ENCODE peak calls at places on chromosomes 5 and 9, in ten cellular contexts. One of them, this sample, is unnamed.

GRCh38 chr5:57695179-57695578 is 212.6 kb upstream of the ACTBL2 start:
- DNase-seq in activated naive CD4-positive, alpha-beta T cell treated with anti-CD3 and anti-CD28 coated beads for 36 hours: no peak
- DNase-seq in D341Med: no peak
- DNase-seq in activated CD8-positive, alpha-beta memory T cell treated with anti-CD3 and anti-CD28 coated beads for 4 hours: no peak
- DNase-seq in LoVo: no peak
- DNase-seq in stimulated activated CD8-positive, alpha-beta memory T cell treated with anti-CD3 and anti-CD28 coated beads, Interleukin-4, amount 100 ng/mL, for 4 hours: no peak
- DNase-seq in HuH-7.5: no peak
- DNase-seq in caudate nucleus: no peak
- DNase-seq in hepatocyte: peak
- DNase-seq in left cardiac atrium: peak
- DNase-seq in this sample: no peak

GRCh38 chr9:88364706-88365105 is 23.5 kb upstream of the SPIN1 start:
- DNase-seq in activated CD8-positive, alpha-beta memory T cell treated with anti-CD3 and anti-CD28 coated beads for 4 hours: no peak
- DNase-seq in LoVo: no peak
- DNase-seq in HuH-7.5: no peak
- DNase-seq in stimulated activated CD8-positive, alpha-beta memory T cell treated with anti-CD3 and anti-CD28 coated beads, Interleukin-4, amount 100 ng/mL, for 4 hours: no peak
- DNase-seq in hepatocyte: no peak
- DNase-seq in activated naive CD4-positive, alpha-beta T cell treated with anti-CD3 and anti-CD28 coated beads for 36 hours: no peak
- DNase-seq in caudate nucleus: no peak
- DNase-seq in left cardiac atrium: no peak
- DNase-seq in D341Med: no peak
- DNase-seq in this sample: no peak

GRCh38 chr9:14730367-14730958 is 7.9 kb upstream of the CER1 start:
- DNase-seq in stimulated activated CD8-positive, alpha-beta memory T cell treated with anti-CD3 and anti-CD28 coated beads, Interleukin-4, amount 100 ng/mL, for 4 hours: no peak
- DNase-seq in LoVo: no peak
- DNase-seq in hepatocyte: peak
- DNase-seq in D341Med: no peak
- DNase-seq in caudate nucleus: no peak
- DNase-seq in activated naive CD4-positive, alpha-beta T cell treated with anti-CD3 and anti-CD28 coated beads for 36 hours: no peak
- DNase-seq in left cardiac atrium: no peak
- DNase-seq in HuH-7.5: no peak
- DNase-seq in activated CD8-positive, alpha-beta memory T cell treated with anti-CD3 and anti-CD28 coated beads for 4 hours: no peak
- DNase-seq in this sample: no peak

GRCh38 chr5:118144540-118144939 is 843.8 kb downstream of the DTWD2 start:
- DNase-seq in D341Med: peak
- DNase-seq in stimulated activated CD8-positive, alpha-beta memory T cell treated with anti-CD3 and anti-CD28 coated beads, Interleukin-4, amount 100 ng/mL, for 4 hours: no peak
- DNase-seq in LoVo: no peak
- DNase-seq in left cardiac atrium: no peak
- DNase-seq in activated naive CD4-positive, alpha-beta T cell treated with anti-CD3 and anti-CD28 coated beads for 36 hours: no peak
- DNase-seq in HuH-7.5: no peak
- DNase-seq in activated CD8-positive, alpha-beta memory T cell treated with anti-CD3 and anti-CD28 coated beads for 4 hours: no peak
- DNase-seq in hepatocyte: no peak
- DNase-seq in caudate nucleus: no peak
- DNase-seq in this sample: no peak

GRCh38 chr9:88746029-88746743 is 211.2 kb downstream of the NXNL2 start:
- DNase-seq in LoVo: no peak
- DNase-seq in left cardiac atrium: peak
- DNase-seq in activated CD8-positive, alpha-beta memory T cell treated with anti-CD3 and anti-CD28 coated beads for 4 hours: no peak
- DNase-seq in stimulated activated CD8-positive, alpha-beta memory T cell treated with anti-CD3 and anti-CD28 coated beads, Interleukin-4, amount 100 ng/mL, for 4 hours: no peak
- DNase-seq in caudate nucleus: no peak
- DNase-seq in activated naive CD4-positive, alpha-beta T cell treated with anti-CD3 and anti-CD28 coated beads for 36 hours: no peak
- DNase-seq in HuH-7.5: no peak
- DNase-seq in hepatocyte: peak
- DNase-seq in D341Med: no peak
- DNase-seq in this sample: no peak

GRCh38 chr5:102223542-102224444 is 72.3 kb downstream of the SLCO4C1 start:
- DNase-seq in stimulated activated CD8-positive, alpha-beta memory T cell treated with anti-CD3 and anti-CD28 coated beads, Interleukin-4, amount 100 ng/mL, for 4 hours: no peak
- DNase-seq in activated CD8-positive, alpha-beta memory T cell treated with anti-CD3 and anti-CD28 coated beads for 4 hours: no peak
- DNase-seq in caudate nucleus: no peak
- DNase-seq in hepatocyte: peak
- DNase-seq in D341Med: no peak
- DNase-seq in activated naive CD4-positive, alpha-beta T cell treated with anti-CD3 and anti-CD28 coated beads for 36 hours: no peak
- DNase-seq in LoVo: peak
- DNase-seq in HuH-7.5: no peak
- DNase-seq in left cardiac atrium: no peak
- DNase-seq in this sample: no peak

GRCh38 chr5:448061-448765 is 5.2 kb downstream of the EXOC3 start:
- DNase-seq in HuH-7.5: no peak
- DNase-seq in D341Med: peak
- DNase-seq in hepatocyte: no peak
- DNase-seq in caudate nucleus: no peak
- DNase-seq in activated CD8-positive, alpha-beta memory T cell treated with anti-CD3 and anti-CD28 coated beads for 4 hours: no peak
- DNase-seq in left cardiac atrium: peak
- DNase-seq in stimulated activated CD8-positive, alpha-beta memory T cell treated with anti-CD3 and anti-CD28 coated beads, Interleukin-4, amount 100 ng/mL, for 4 hours: no peak
- DNase-seq in LoVo: no peak
- DNase-seq in activated naive CD4-positive, alpha-beta T cell treated with anti-CD3 and anti-CD28 coated beads for 36 hours: peak
- DNase-seq in this sample: peak

GRCh38 chr5:6715758-6716633 is 2.8 kb downstream of the TENT4A start:
- DNase-seq in stimulated activated CD8-positive, alpha-beta memory T cell treated with anti-CD3 and anti-CD28 coated beads, Interleukin-4, amount 100 ng/mL, for 4 hours: no peak
- DNase-seq in left cardiac atrium: no peak
- DNase-seq in HuH-7.5: no peak
- DNase-seq in hepatocyte: no peak
- DNase-seq in caudate nucleus: no peak
- DNase-seq in activated naive CD4-positive, alpha-beta T cell treated with anti-CD3 and anti-CD28 coated beads for 36 hours: peak
- DNase-seq in activated CD8-positive, alpha-beta memory T cell treated with anti-CD3 and anti-CD28 coated beads for 4 hours: no peak
- DNase-seq in D341Med: no peak
- DNase-seq in LoVo: no peak
- DNase-seq in this sample: no peak

GRCh38 chr9:93659837-93660177 is 83.4 kb downstream of the PHF2 start:
- DNase-seq in D341Med: no peak
- DNase-seq in left cardiac atrium: peak
- DNase-seq in caudate nucleus: no peak
- DNase-seq in stimulated activated CD8-positive, alpha-beta memory T cell treated with anti-CD3 and anti-CD28 coated beads, Interleukin-4, amount 100 ng/mL, for 4 hours: no peak
- DNase-seq in activated CD8-positive, alpha-beta memory T cell treated with anti-CD3 and anti-CD28 coated beads for 4 hours: no peak
- DNase-seq in HuH-7.5: no peak
- DNase-seq in activated naive CD4-positive, alpha-beta T cell treated with anti-CD3 and anti-CD28 coated beads for 36 hours: peak
- DNase-seq in hepatocyte: no peak
- DNase-seq in LoVo: no peak
- DNase-seq in this sample: no peak

GRCh38 chr5:4984461-4984860 is 155.7 kb upstream of the ADAMTS16 start:
- DNase-seq in stimulated activated CD8-positive, alpha-beta memory T cell treated with anti-CD3 and anti-CD28 coated beads, Interleukin-4, amount 100 ng/mL, for 4 hours: no peak
- DNase-seq in activated naive CD4-positive, alpha-beta T cell treated with anti-CD3 and anti-CD28 coated beads for 36 hours: no peak
- DNase-seq in left cardiac atrium: no peak
- DNase-seq in hepatocyte: no peak
- DNase-seq in LoVo: no peak
- DNase-seq in caudate nucleus: no peak
- DNase-seq in activated CD8-positive, alpha-beta memory T cell treated with anti-CD3 and anti-CD28 coated beads for 4 hours: no peak
- DNase-seq in D341Med: no peak
- DNase-seq in HuH-7.5: no peak
- DNase-seq in this sample: no peak

GRCh38 chr9:93955356-93956182 is 414 bp upstream of the BARX1 start:
- DNase-seq in HuH-7.5: no peak
- DNase-seq in stimulated activated CD8-positive, alpha-beta memory T cell treated with anti-CD3 and anti-CD28 coated beads, Interleukin-4, amount 100 ng/mL, for 4 hours: no peak
- DNase-seq in activated CD8-positive, alpha-beta memory T cell treated with anti-CD3 and anti-CD28 coated beads for 4 hours: no peak
- DNase-seq in caudate nucleus: no peak
- DNase-seq in LoVo: no peak
- DNase-seq in hepatocyte: no peak
- DNase-seq in left cardiac atrium: no peak
- DNase-seq in D341Med: no peak
- DNase-seq in activated naive CD4-positive, alpha-beta T cell treated with anti-CD3 and anti-CD28 coated beads for 36 hours: peak
- DNase-seq in this sample: no peak

GRCh38 chr9:130243015-130243881 is 22.3 kb upstream of the HMCN2 start:
- DNase-seq in caudate nucleus: peak
- DNase-seq in D341Med: peak
- DNase-seq in left cardiac atrium: peak
- DNase-seq in stimulated activated CD8-positive, alpha-beta memory T cell treated with anti-CD3 and anti-CD28 coated beads, Interleukin-4, amount 100 ng/mL, for 4 hours: peak
- DNase-seq in activated naive CD4-positive, alpha-beta T cell treated with anti-CD3 and anti-CD28 coated beads for 36 hours: peak
- DNase-seq in LoVo: peak
- DNase-seq in activated CD8-positive, alpha-beta memory T cell treated with anti-CD3 and anti-CD28 coated beads for 4 hours: peak
- DNase-seq in HuH-7.5: peak
- DNase-seq in hepatocyte: peak
- DNase-seq in this sample: peak

GRCh38 chr5:142109356-142110045 is 922 bp downstream of the NDFIP1 start:
- DNase-seq in hepatocyte: peak
- DNase-seq in activated naive CD4-positive, alpha-beta T cell treated with anti-CD3 and anti-CD28 coated beads for 36 hours: peak
- DNase-seq in caudate nucleus: no peak
- DNase-seq in activated CD8-positive, alpha-beta memory T cell treated with anti-CD3 and anti-CD28 coated beads for 4 hours: no peak
- DNase-seq in D341Med: peak
- DNase-seq in stimulated activated CD8-positive, alpha-beta memory T cell treated with anti-CD3 and anti-CD28 coated beads, Interleukin-4, amount 100 ng/mL, for 4 hours: no peak
- DNase-seq in HuH-7.5: peak
- DNase-seq in LoVo: no peak
- DNase-seq in left cardiac atrium: no peak
- DNase-seq in this sample: no peak

GRCh38 chr5:169945831-169946261 is 34.4 kb downstream of the INSYN2B start:
- DNase-seq in stimulated activated CD8-positive, alpha-beta memory T cell treated with anti-CD3 and anti-CD28 coated beads, Interleukin-4, amount 100 ng/mL, for 4 hours: no peak
- DNase-seq in LoVo: no peak
- DNase-seq in caudate nucleus: peak
- DNase-seq in HuH-7.5: no peak
- DNase-seq in D341Med: no peak
- DNase-seq in activated naive CD4-positive, alpha-beta T cell treated with anti-CD3 and anti-CD28 coated beads for 36 hours: no peak
- DNase-seq in hepatocyte: peak
- DNase-seq in left cardiac atrium: peak
- DNase-seq in activated CD8-positive, alpha-beta memory T cell treated with anti-CD3 and anti-CD28 coated beads for 4 hours: no peak
- DNase-seq in this sample: peak

This sample was measured in dorsolateral prefrontal cortex.